ENCODE peak calls at places on chromosomes 16 and 17, in five cellular contexts. One of them, this sample, is unnamed.
A peak's percentile ranks its signal among the peaks of the same experiment; 100 is the strongest.

GRCh38 chr16:56789360-56789759 is 59.4 kb downstream of the NUP93 start:
- DNase-seq in H1: no peak
- DNase-seq in GM12878: no peak
- DNase-seq in HepG2: peak; percentile 69
- DNase-seq in K562: no peak
- DNase-seq in this sample: peak; percentile 55

GRCh38 chr16:23476289-23476688 is 23.3 kb upstream of the COG7 start:
- DNase-seq in HepG2: no peak
- DNase-seq in H1: no peak
- DNase-seq in K562: no peak
- DNase-seq in GM12878: no peak
- DNase-seq in this sample: no peak

GRCh38 chr17:46943511-46944393 is 20.8 kb downstream of the GOSR2 start:
- DNase-seq in H1: peak; percentile 57
- DNase-seq in K562: peak; percentile 45
- DNase-seq in GM12878: no peak
- DNase-seq in HepG2: peak; percentile 92
- DNase-seq in this sample: no peak

GRCh38 chr16:80285089-80285488 is 255.7 kb upstream of the DYNLRB2 start:
- DNase-seq in HepG2: no peak
- DNase-seq in K562: no peak
- DNase-seq in GM12878: no peak
- DNase-seq in H1: no peak
- DNase-seq in this sample: no peak

GRCh38 chr16:48054881-48055601 is 100.8 kb downstream of the ABCC12 start:
- DNase-seq in GM12878: no peak
- DNase-seq in H1: peak; percentile 68
- DNase-seq in K562: peak; percentile 25
- DNase-seq in HepG2: peak; percentile 35
- DNase-seq in this sample: peak; percentile 35

GRCh38 chr16:9102379-9102778 is 10.9 kb downstream of the HAPSTR1 start:
- DNase-seq in K562: no peak
- DNase-seq in GM12878: no peak
- DNase-seq in H1: no peak
- DNase-seq in HepG2: no peak
- DNase-seq in this sample: no peak

GRCh38 chr17:14052886-14053615 is 16.3 kb upstream of the COX10 start:
- DNase-seq in H1: no peak
- DNase-seq in HepG2: peak; percentile 84
- DNase-seq in K562: no peak
- DNase-seq in GM12878: no peak
- DNase-seq in this sample: no peak

GRCh38 chr17:61828694-61829093 is 34.6 kb downstream of the BRIP1 start:
- DNase-seq in K562: no peak
- DNase-seq in H1: no peak
- DNase-seq in GM12878: no peak
- DNase-seq in HepG2: no peak
- DNase-seq in this sample: no peak

GRCh38 chr17:16986391-16986790 is 14.5 kb upstream of the TNFRSF13B start:
- DNase-seq in K562: no peak
- DNase-seq in HepG2: no peak
- DNase-seq in GM12878: no peak
- DNase-seq in H1: no peak
- DNase-seq in this sample: no peak

GRCh38 chr17:26792486-26792885 is 501.4 kb upstream of the WSB1 start:
- DNase-seq in H1: no peak
- DNase-seq in K562: no peak
- DNase-seq in GM12878: peak; percentile 41
- DNase-seq in HepG2: no peak
- DNase-seq in this sample: no peak

GRCh38 chr17:69059458-69060205 is 1.1 kb downstream of the ABCA9 start:
- DNase-seq in GM12878: no peak
- DNase-seq in H1: no peak
- DNase-seq in HepG2: no peak
- DNase-seq in K562: no peak
- DNase-seq in this sample: no peak

GRCh38 chr17:49730078-49730786 is 22.5 kb upstream of the SLC35B1 start:
- DNase-seq in H1: no peak
- DNase-seq in GM12878: no peak
- DNase-seq in HepG2: no peak
- DNase-seq in K562: no peak
- DNase-seq in this sample: no peak

GRCh38 chr16:22267764-22268163 is 29.4 kb upstream of the POLR3E start:
- DNase-seq in GM12878: no peak
- DNase-seq in HepG2: no peak
- DNase-seq in H1: no peak
- DNase-seq in K562: no peak
- DNase-seq in this sample: no peak

GRCh38 chr17:46769531-46770438 is 48.7 kb downstream of the WNT3 start:
- DNase-seq in HepG2: no peak
- DNase-seq in H1: peak; percentile 45
- DNase-seq in GM12878: no peak
- DNase-seq in K562: no peak
- DNase-seq in this sample: no peak

GRCh38 chr17:44546711-44547606 is 10.3 kb upstream of the FZD2 start:
- DNase-seq in HepG2: no peak
- DNase-seq in H1: no peak
- DNase-seq in K562: peak; percentile 60
- DNase-seq in GM12878: no peak
- DNase-seq in this sample: no peak

GRCh38 chr17:64180089-64180488 is 50.1 kb upstream of the ERN1 start:
- DNase-seq in GM12878: no peak
- DNase-seq in HepG2: no peak
- DNase-seq in H1: no peak
- DNase-seq in K562: no peak
- DNase-seq in this sample: no peak

GRCh38 chr16:28182183-28182582 is 29.6 kb downstream of the XPO6 start:
- DNase-seq in H1: no peak
- DNase-seq in GM12878: no peak
- DNase-seq in K562: no peak
- DNase-seq in HepG2: no peak
- DNase-seq in this sample: no peak

GRCh38 chr16:72921620-72922019 is 126.3 kb downstream of the ZFHX3 start:
- DNase-seq in HepG2: no peak
- DNase-seq in H1: no peak
- DNase-seq in K562: no peak
- DNase-seq in GM12878: no peak
- DNase-seq in this sample: no peak

GRCh38 chr17:58699771-58700170 is 7.4 kb downstream of the RAD51C start:
- DNase-seq in GM12878: no peak
- DNase-seq in K562: no peak
- DNase-seq in H1: no peak
- DNase-seq in HepG2: no peak
- DNase-seq in this sample: no peak

GRCh38 chr17:64155751-64156544 is 26.0 kb upstream of the ERN1 start:
- DNase-seq in K562: no peak
- DNase-seq in H1: no peak
- DNase-seq in HepG2: peak; percentile 98
- DNase-seq in GM12878: no peak
- DNase-seq in this sample: no peak

GRCh38 chr17:78179372-78179771 is 7.5 kb downstream of the TK1 start:
- DNase-seq in HepG2: no peak
- DNase-seq in GM12878: no peak
- DNase-seq in H1: no peak
- DNase-seq in K562: no peak
- DNase-seq in this sample: no peak
- TF ChIP-seq SRF in HepG2: no peak
- TF ChIP-seq SRF in GM12878: no peak
- TF ChIP-seq SRF in H1: no peak
- TF ChIP-seq SRF in K562: no peak
- TF ChIP-seq SRF in this sample: no peak

DNA sequence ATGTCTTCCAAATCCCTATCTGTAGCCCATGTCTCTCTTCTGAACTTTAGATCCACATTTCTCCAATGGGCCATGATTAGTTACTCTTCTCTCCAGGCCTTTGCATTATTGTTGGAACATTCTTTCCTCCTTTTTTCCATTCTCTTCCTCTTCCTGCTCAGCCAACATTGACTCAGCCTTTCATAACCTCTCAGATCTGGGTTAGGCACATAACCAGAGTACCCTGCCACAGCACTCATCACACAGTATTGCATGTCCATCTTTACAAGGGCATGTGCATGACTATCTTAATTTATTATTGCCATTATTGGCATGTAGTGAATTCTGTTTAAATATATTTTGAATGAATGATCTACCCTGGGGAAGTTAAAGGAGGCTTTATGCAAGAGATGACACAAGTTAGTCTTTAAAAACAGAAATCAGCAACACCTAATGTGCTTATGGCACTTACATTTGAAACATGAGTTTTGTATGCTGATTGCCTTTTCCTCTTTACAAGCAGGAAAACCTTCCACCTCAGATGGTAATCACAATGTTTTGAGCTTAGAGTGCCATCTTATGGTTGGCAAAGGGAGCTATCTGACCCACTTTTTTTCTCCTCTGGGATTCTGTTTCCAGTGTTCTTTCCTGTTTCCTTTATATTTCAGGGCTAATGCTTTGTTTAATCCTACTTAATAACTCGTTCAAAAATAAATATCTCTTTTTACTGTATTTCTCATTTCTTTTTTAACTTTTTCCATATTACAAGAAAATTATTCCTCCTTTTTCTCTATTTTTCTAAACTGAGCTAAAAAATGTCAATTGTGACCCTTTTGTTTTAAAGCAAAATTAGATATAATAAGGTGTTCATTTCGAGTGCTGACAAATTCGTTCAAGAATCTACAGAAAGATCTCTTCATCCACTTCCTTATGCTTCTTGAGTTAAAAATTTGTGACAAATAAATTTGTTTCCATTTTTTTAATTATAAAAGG is 151.0 kb upstream of the RBL2 start:
- DNase-seq in H1: no peak
- DNase-seq in HepG2: peak; percentile 55
- DNase-seq in GM12878: peak; percentile 3
- DNase-seq in K562: peak; percentile 21
- DNase-seq in this sample: peak; percentile 46
- TF ChIP-seq SRF in H1: no peak
- TF ChIP-seq SRF in HepG2: no peak
- TF ChIP-seq SRF in GM12878: no peak
- TF ChIP-seq SRF in K562: no peak
- TF ChIP-seq SRF in this sample: no peak

GRCh38 chr17:18224428-18225120 is 861 bp upstream of the LLGL1 start:
- DNase-seq in H1: peak; percentile 85
- DNase-seq in GM12878: no peak
- DNase-seq in K562: no peak
- DNase-seq in HepG2: peak; percentile 46
- DNase-seq in this sample: no peak
- TF ChIP-seq SRF in H1: no peak
- TF ChIP-seq SRF in GM12878: no peak
- TF ChIP-seq SRF in K562: no peak
- TF ChIP-seq SRF in HepG2: peak; percentile 77
- TF ChIP-seq SRF in this sample: no peak

GRCh38 chr16:88634141-88634993 is 4.0 kb upstream of the IL17C start:
- DNase-seq in K562: peak; percentile 91
- DNase-seq in H1: peak; percentile 96
- DNase-seq in GM12878: peak; percentile 45
- DNase-seq in HepG2: no peak
- DNase-seq in this sample: no peak
- TF ChIP-seq SRF in K562: no peak
- TF ChIP-seq SRF in H1: no peak
- TF ChIP-seq SRF in GM12878: no peak
- TF ChIP-seq SRF in HepG2: no peak
- TF ChIP-seq SRF in this sample: no peak

GRCh38 chr16:4524571-4524970 is 14.0 kb downstream of the CDIP1 start:
- DNase-seq in H1: no peak
- DNase-seq in GM12878: no peak
- DNase-seq in HepG2: no peak
- DNase-seq in K562: no peak
- DNase-seq in this sample: no peak
- TF ChIP-seq SRF in H1: no peak
- TF ChIP-seq SRF in GM12878: no peak
- TF ChIP-seq SRF in HepG2: no peak
- TF ChIP-seq SRF in K562: no peak
- TF ChIP-seq SRF in this sample: no peak